ENCODE peak calls at places on chromosomes 4 and X, in six cellular contexts. Y is prostate gland, H is heart left ventricle, N is HAP-1, S is left lung, P is suprapubic skin. K is an unnamed sample.

GRCh38 chr4:14888790-14889189 is 113.5 kb upstream of the CPEB2 start:
- DNase-seq in H (no peak), P (no peak), Y (no peak), N (no peak), S (no peak), K (no peak)

GRCh38 chrX:119573222-119573621 is 1.1 kb upstream of the UBE2A start:
- DNase-seq in S (no peak), N (no peak), P (no peak), H (no peak), Y (no peak), K (no peak)

GRCh38 chr4:149499726-149500125 is 315.9 kb downstream of the IQCM start:
- DNase-seq in P (no peak), S (no peak), H (no peak), Y (no peak), N (no peak), K (no peak)

GRCh38 chr4:127479031-127479622 is 153.6 kb upstream of the INTU start:
- DNase-seq in N (peak), H (no peak), P (no peak), Y (no peak), S (no peak), K (no peak)

GRCh38 chr4:142413516-142413915 is 432.6 kb downstream of the INPP4B start:
- DNase-seq in P (no peak), S (no peak), H (no peak), Y (no peak), N (no peak), K (no peak)

GRCh38 chr4:7121174-7121573 is 53.3 kb upstream of the GRPEL1 start:
- DNase-seq in Y (no peak), N (no peak), H (no peak), P (no peak), S (peak), K (no peak)

GRCh38 chrX:71154641-71155040 is 10.0 kb downstream of the NLGN3 start:
- DNase-seq in H (no peak), Y (no peak), S (no peak), N (no peak), P (no peak), K (no peak)

GRCh38 chr4:74805601-74806000 is 11.3 kb upstream of the BTC start:
- DNase-seq in S (no peak), N (no peak), P (no peak), H (no peak), Y (no peak), K (no peak)

GRCh38 chrX:104665691-104666090 is 99.7 kb downstream of the IL1RAPL2 start:
- DNase-seq in S (no peak), H (no peak), Y (no peak), P (no peak), N (no peak), K (no peak)

GRCh38 chrX:4547218-4547836 is 833.9 kb upstream of the PRKX start:
- DNase-seq in S (no peak), N (peak), H (no peak), P (no peak), Y (peak), K (no peak)

GRCh38 chrX:147550217-147550616 is 361.5 kb upstream of the FMR1 start:
- DNase-seq in N (peak), Y (no peak), H (no peak), S (no peak), P (no peak), K (no peak)

GRCh38 chr4:40843696-40844095 is 93.9 kb downstream of the NSUN7 start:
- DNase-seq in P (no peak), H (no peak), Y (no peak), S (no peak), N (no peak), K (no peak)

GRCh38 chr4:55347610-55348228 is 1.7 kb downstream of the SRD5A3 start:
- DNase-seq in Y (no peak), H (no peak), S (no peak), P (no peak), N (no peak), K (no peak)

GRCh38 chrX:41705680-41706374 is 17.1 kb downstream of the GPR34 start:
- DNase-seq in S (no peak), H (no peak), N (no peak), P (no peak), Y (no peak), K (no peak)

GRCh38 chr4:1870328-1870577 is 940 bp upstream of the NSD2 start:
- DNase-seq in P (peak), N (peak), Y (peak), S (peak), H (peak), K (peak)

GRCh38 chr4:177302371-177303100 is 7.1 kb upstream of the NEIL3 start:
- DNase-seq in N (no peak), Y (no peak), S (peak), P (no peak), H (no peak), K (no peak)

GRCh38 chrX:40558590-40558989 is 22.2 kb upstream of the ATP6AP2 start:
- DNase-seq in S (no peak), N (no peak), H (no peak), P (no peak), Y (no peak), K (no peak)

GRCh38 chrX:131923614-131924250 is 99.4 kb upstream of the STK26 start:
- DNase-seq in S (no peak), P (no peak), H (no peak), Y (no peak), N (no peak), K (no peak)

GRCh38 chr4:150005537-150005936 is 72.7 kb upstream of the DCLK2 start:
- DNase-seq in N (no peak), P (no peak), Y (no peak), S (no peak), H (no peak), K (no peak)

GRCh38 chrX:44770111-44770510 is 73.7 kb upstream of the DUSP21 start:
- DNase-seq in H (no peak), N (no peak), Y (no peak), P (no peak), S (no peak), K (no peak)

GRCh38 chr4:87058272-87059073 is 123.7 kb downstream of the AFF1 start:
- DNase-seq in Y (no peak), S (no peak), P (no peak), H (peak), N (peak), K (no peak)

GRCh38 chr4:175561691-175562090 is 250.4 kb downstream of the GPM6A start:
- DNase-seq in S (no peak), P (no peak), N (no peak), H (no peak), Y (no peak), K (no peak)

GRCh38 chr4:23934223-23934622 is 44.4 kb upstream of the PPARGC1A start:
- DNase-seq in P (no peak), N (no peak), H (no peak), S (no peak), Y (no peak), K (no peak)

GRCh38 chr4:115234405-115235093 is 121.1 kb upstream of the NDST4 start:
- DNase-seq in N (peak), H (no peak), P (no peak), Y (no peak), S (no peak), K (no peak)

GRCh38 chr4:57544811-57545654 is 434.8 kb upstream of the IGFBP7 start:
- DNase-seq in H (no peak), S (no peak), P (no peak), N (no peak), Y (no peak), K (no peak)

GRCh38 chr4:64598068-64598467 is 188.8 kb upstream of the TECRL start:
- DNase-seq in H (no peak), S (no peak), P (no peak), N (no peak), Y (no peak), K (no peak)

GRCh38 chr4:148227147-148227546 is 215.1 kb downstream of the NR3C2 start:
- DNase-seq in N (no peak), P (no peak), H (no peak), Y (no peak), S (no peak), K (no peak)

GRCh38 chr4:82469776-82470345 is 39.5 kb downstream of the ENOPH1 start:
- DNase-seq in P (no peak), S (no peak), Y (no peak), N (no peak), H (no peak), K (no peak)

GRCh38 chrX:96982159-96982558 is 98.5 kb downstream of the RPA4 start:
- DNase-seq in P (no peak), S (no peak), Y (no peak), N (no peak), H (no peak), K (no peak)

GRCh38 chrX:72685810-72686465 is 28.2 kb downstream of the PHKA1 start:
- DNase-seq in P (no peak), H (no peak), S (no peak), Y (peak), N (no peak), K (no peak)

GRCh38 chr4:150217192-150217591 is 138.9 kb downstream of the DCLK2 start:
- DNase-seq in Y (no peak), N (peak), H (no peak), S (no peak), P (no peak), K (no peak)

GRCh38 chrX:143058096-143058495 is 32.4 kb downstream of the SPANXN4 start:
- DNase-seq in N (no peak), S (no peak), P (no peak), Y (no peak), H (no peak), K (no peak)

GRCh38 chr4:158624889-158625478 is 46.7 kb downstream of the C4orf46 start:
- DNase-seq in Y (no peak), P (no peak), S (no peak), N (peak), H (no peak), K (no peak)

GRCh38 chr4:150255610-150256580 is 177.7 kb downstream of the DCLK2 start:
- DNase-seq in H (peak), S (no peak), P (no peak), Y (no peak), N (no peak), K (no peak)

GRCh38 chr4:7397206-7398103 is 37.3 kb downstream of the PSAPL1 start:
- DNase-seq in H (no peak), Y (no peak), N (no peak), P (peak), S (peak), K (no peak)

GRCh38 chr4:89129080-89129640 is 17.8 kb downstream of the TIGD2 start:
- DNase-seq in Y (no peak), N (no peak), H (no peak), S (no peak), P (no peak), K (no peak)

GRCh38 chrX:18424482-18425198 is 768 bp upstream of the CDKL5 start:
- DNase-seq in S (no peak), Y (no peak), P (no peak), N (peak), H (peak), K (peak)

GRCh38 chr4:76783836-76784235 is 114.1 kb downstream of the SOWAHB start:
- DNase-seq in Y (no peak), S (no peak), N (no peak), H (no peak), P (no peak), K (no peak)

GRCh38 chr4:76780781-76781697 is 116.9 kb downstream of the SOWAHB start:
- DNase-seq in Y (no peak), P (no peak), H (no peak), S (no peak), N (no peak), K (no peak)

GRCh38 chr4:76779740-76780459 is 118.0 kb downstream of the SOWAHB start:
- DNase-seq in H (no peak), P (no peak), S (no peak), N (no peak), Y (peak), K (no peak)

GRCh38 chr4:76782837-76783236 is 115.1 kb downstream of the SOWAHB start:
- DNase-seq in N (no peak), Y (no peak), H (no peak), P (no peak), S (no peak), K (no peak)

GRCh38 chr4:76781698-76782595 is 116.0 kb downstream of the SOWAHB start:
- DNase-seq in N (peak), S (no peak), P (no peak), H (no peak), Y (peak), K (no peak)
- H3K4me3 ChIP-seq in N (no peak), S (no peak), P (no peak), H (no peak), Y (no peak), K (no peak)

GRCh38 chr4:118743867-118744266 is 58.7 kb downstream of the METTL14 start:
- DNase-seq in N (no peak), H (no peak), S (no peak), P (no peak), Y (no peak), K (no peak)

GRCh38 chr4:118738999-118739690 is 54.0 kb downstream of the METTL14 start:
- DNase-seq in N (peak), S (no peak), P (no peak), Y (no peak), H (no peak), K (no peak)

GRCh38 chr4:118740869-118741268 is 55.7 kb downstream of the METTL14 start:
- DNase-seq in H (no peak), S (no peak), Y (no peak), N (no peak), P (no peak), K (no peak)

GRCh38 chr4:118742050-118742449 is 56.9 kb downstream of the METTL14 start:
- DNase-seq in N (no peak), P (no peak), H (no peak), Y (no peak), S (no peak), K (no peak)

DNA sequence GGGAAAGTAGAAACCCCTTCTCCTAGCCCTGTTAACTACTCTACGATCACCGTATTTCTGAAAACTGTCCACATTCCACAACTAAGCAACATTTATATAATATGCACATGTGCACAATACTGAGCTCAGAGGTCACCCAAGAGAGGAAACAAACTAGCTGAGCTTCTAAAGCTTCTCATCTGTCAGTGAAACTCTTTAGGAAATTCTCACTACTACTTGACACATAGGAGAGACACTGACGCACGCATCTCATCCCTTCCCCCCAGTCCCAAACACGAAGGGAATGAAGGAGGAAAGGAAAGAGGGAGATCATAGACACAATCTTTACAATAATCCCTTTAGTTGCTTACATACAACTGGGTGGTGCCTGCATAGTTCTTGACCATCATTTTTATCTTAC is 56.3 kb downstream of the METTL14 start:
- DNase-seq in Y (no peak), S (no peak), N (no peak), H (no peak), P (no peak), K (no peak)
- H3K4me3 ChIP-seq in Y (no peak), S (no peak), N (no peak), H (peak), P (no peak), K (peak)

GRCh38 chrX:3286196-3286920 is 60.1 kb downstream of the MXRA5 start:
- DNase-seq in H (no peak), N (no peak), Y (no peak), P (no peak), S (no peak), K (no peak)
- H3K4me3 ChIP-seq in H (no peak), N (no peak), Y (no peak), P (no peak), S (no peak), K (no peak)

GRCh38 chr4:113293673-113294072 is 244.2 kb downstream of the ANK2 start:
- DNase-seq in P (no peak), H (peak), S (no peak), N (no peak), Y (no peak), K (no peak)
- H3K4me3 ChIP-seq in P (peak), H (peak), S (peak), N (no peak), Y (no peak), K (peak)

GRCh38 chr4:41939016-41939623 is 3.9 kb downstream of the TMEM33 start:
- DNase-seq in Y (no peak), P (no peak), H (no peak), N (peak), S (no peak), K (no peak)
- H3K4me3 ChIP-seq in Y (no peak), P (no peak), H (no peak), N (no peak), S (no peak), K (no peak)

GRCh38 chr4:3292571-3293409 is at the start of gene RGS12:
- DNase-seq in P (peak), Y (peak), N (peak), H (peak), S (peak), K (peak)

GRCh38 chr4:3291411-3291968 is 1.3 kb upstream of the RGS12 start:
- DNase-seq in N (no peak), S (peak), H (no peak), P (no peak), Y (peak), K (no peak)

GRCh38 chr4:3290889-3291321 is 1.9 kb upstream of the RGS12 start:
- DNase-seq in H (no peak), Y (no peak), P (peak), S (no peak), N (no peak), K (peak)

GRCh38 chr4:3290476-3290875 is 2.3 kb upstream of the RGS12 start:
- DNase-seq in S (peak), H (no peak), N (no peak), P (peak), Y (no peak), K (peak)

GRCh38 chr4:3291969-3292570 is 751 bp upstream of the RGS12 start:
- DNase-seq in N (peak), P (peak), H (peak), S (peak), Y (peak), K (peak)
- H3K4me3 ChIP-seq in N (peak), P (peak), H (peak), S (peak), Y (peak), K (peak)

GRCh38 chr4:113478032-113478431 is 283.5 kb downstream of the CAMK2D start:
- DNase-seq in P (no peak), Y (no peak), S (no peak), H (no peak), N (no peak), K (no peak)

GRCh38 chr4:113472864-113473263 is 288.7 kb downstream of the CAMK2D start:
- DNase-seq in S (no peak), N (no peak), Y (no peak), H (no peak), P (no peak), K (no peak)

GRCh38 chr4:113474017-113474416 is 287.5 kb downstream of the CAMK2D start:
- DNase-seq in Y (no peak), P (no peak), H (no peak), N (no peak), S (no peak), K (no peak)

GRCh38 chr4:113481820-113482219 is 279.7 kb downstream of the CAMK2D start:
- DNase-seq in P (no peak), Y (no peak), N (no peak), H (peak), S (no peak), K (no peak)

DNA sequence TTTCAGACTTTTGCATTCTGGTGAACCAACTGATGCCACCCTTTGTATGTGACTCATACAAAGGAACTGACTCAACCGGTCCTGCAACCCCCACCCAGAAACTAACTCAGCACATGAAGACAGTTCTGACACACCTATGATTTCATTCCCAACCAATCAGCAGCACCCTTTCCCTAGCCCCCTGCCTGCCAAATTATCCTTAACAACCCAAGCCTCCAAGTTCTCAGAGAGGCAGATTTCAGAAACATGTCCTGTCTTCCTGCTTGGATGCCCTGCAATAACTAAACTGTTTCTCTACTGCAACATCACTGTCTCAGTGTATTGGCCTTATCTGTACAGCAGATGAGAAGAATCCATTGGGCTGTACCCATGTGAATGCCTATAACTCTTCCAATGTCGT is 284.7 kb downstream of the CAMK2D start:
- DNase-seq in H (no peak), S (no peak), N (no peak), Y (no peak), P (no peak), K (no peak)
- H3K4me3 ChIP-seq in H (no peak), S (no peak), N (no peak), Y (no peak), P (no peak), K (no peak)

GRCh38 chrX:1389181-1389992 is 2.5 kb downstream of the SLC25A6 start:
- DNase-seq in N (no peak), H (no peak), Y (no peak), P (no peak), S (peak), K (no peak)
- H3K4me3 ChIP-seq in N (no peak), H (peak), Y (no peak), P (no peak), S (no peak), K (no peak)

GRCh38 chr4:119025440-119025839 is 110.2 kb upstream of the MYOZ2 start:
- DNase-seq in N (no peak), S (peak), H (no peak), P (no peak), Y (peak), K (no peak)

GRCh38 chr4:119025916-119026661 is 109.5 kb upstream of the MYOZ2 start:
- DNase-seq in H (no peak), P (no peak), N (no peak), S (no peak), Y (peak), K (peak)

GRCh38 chr4:119028296-119028695 is 107.3 kb upstream of the MYOZ2 start:
- DNase-seq in Y (no peak), H (no peak), N (no peak), S (no peak), P (no peak), K (no peak)

GRCh38 chr4:119027815-119028214 is 107.8 kb upstream of the MYOZ2 start:
- DNase-seq in P (no peak), H (no peak), N (no peak), S (no peak), Y (no peak), K (no peak)

GRCh38 chr4:119026662-119027444 is 108.8 kb upstream of the MYOZ2 start:
- DNase-seq in N (no peak), Y (no peak), S (no peak), H (no peak), P (no peak), K (peak)
- H3K4me3 ChIP-seq in N (no peak), Y (peak), S (no peak), H (peak), P (peak), K (peak)

K was measured in coronary artery.